ENCODE peak calls at places on chromosomes 7 and 10, in four cellular contexts. K is aorta, Z is BJ, S is tibial artery. J is an unnamed sample. For H3K27me3, the result is how much of the 10 kb centered on the place peaks cover.

GRCh38 chr10:70740441-70741288 is 44.5 kb downstream of the TBATA start:
- DNase-seq in S (no peak), Z (no peak), K (peak), J (no peak)

GRCh38 chr7:12322287-12322902 is 81.3 kb downstream of the VWDE start:
- DNase-seq in S (no peak), K (no peak), Z (no peak), J (no peak)

GRCh38 chr10:112603062-112603461 is 156.0 kb downstream of the VTI1A start:
- DNase-seq in K (no peak), Z (no peak), S (no peak), J (no peak)

GRCh38 chr7:102472126-102473041 is 6.3 kb downstream of the POLR2J start:
- DNase-seq in S (peak), K (peak), Z (no peak), J (no peak)

GRCh38 chr10:123772645-123773508 is 106.7 kb downstream of the GPR26 start:
- DNase-seq in Z (no peak), K (no peak), S (no peak), J (no peak)

GRCh38 chr7:128152721-128153120 is 88.4 kb upstream of the LEP start:
- DNase-seq in K (no peak), Z (no peak), S (no peak), J (no peak)

GRCh38 chr7:36982749-36983148 is 258.5 kb upstream of the AOAH start:
- DNase-seq in Z (no peak), K (no peak), S (no peak), J (no peak)

GRCh38 chr7:108561047-108561619 is 8.4 kb downstream of the THAP5 start:
- DNase-seq in Z (no peak), S (no peak), K (no peak), J (no peak)

GRCh38 chr10:58304099-58304633 is 30.6 kb upstream of the UBE2D1 start:
- DNase-seq in K (no peak), Z (no peak), S (no peak), J (no peak)

GRCh38 chr10:82934429-82934828 is 1059.4 kb downstream of the NRG3 start:
- DNase-seq in S (no peak), Z (no peak), K (no peak), J (no peak)

GRCh38 chr7:95476072-95476845 is 9.5 kb upstream of the ASB4 start:
- DNase-seq in K (no peak), S (no peak), Z (no peak), J (no peak)

GRCh38 chr7:152588350-152588749 is 87.6 kb downstream of the XRCC2 start:
- DNase-seq in S (no peak), Z (peak), K (no peak), J (peak)

GRCh38 chr10:5033061-5033770 is 29.6 kb upstream of the AKR1C2 start:
- DNase-seq in S (no peak), K (no peak), Z (peak), J (peak)

GRCh38 chr10:120012566-120012965 is 120.0 kb downstream of the SEC23IP start:
- DNase-seq in S (no peak), Z (no peak), K (no peak), J (no peak)

GRCh38 chr7:157799076-157799685 is 462.4 kb downstream of the DNAJB6 start:
- DNase-seq in K (peak), S (no peak), Z (no peak), J (no peak)

GRCh38 chr7:157795199-157795598 is 458.4 kb downstream of the DNAJB6 start:
- DNase-seq in S (no peak), K (no peak), Z (no peak), J (no peak)

GRCh38 chr7:157796846-157797245 is 460.0 kb downstream of the DNAJB6 start:
- DNase-seq in K (no peak), Z (no peak), S (no peak), J (no peak)

GRCh38 chr7:157795631-157796030 is 458.8 kb downstream of the DNAJB6 start:
- DNase-seq in Z (no peak), K (no peak), S (no peak), J (no peak)

GRCh38 chr7:157797361-157797760 is 460.6 kb downstream of the DNAJB6 start:
- DNase-seq in S (no peak), K (no peak), Z (no peak), J (no peak)
- H3K27me3 ChIP-seq in S (under half), K (under half), Z (under half), J (under half)

GRCh38 chr7:132536646-132537395 is 39.4 kb downstream of the PLXNA4 start:
- DNase-seq in K (no peak), Z (no peak), S (no peak), J (no peak)
- H3K27me3 ChIP-seq in K (under half), Z (under half), S (under half), J (under half)

GRCh38 chr10:108598320-108598695 is 1325.0 kb downstream of the XPNPEP1 start:
- DNase-seq in S (no peak), Z (no peak), K (no peak), J (no peak)
- H3K27me3 ChIP-seq in S (under half), Z (under half), K (under half), J (under half)

GRCh38 chr10:117170244-117170643 is 27.0 kb upstream of the KCNK18 start:
- DNase-seq in Z (no peak), K (no peak), S (no peak), J (no peak)
- H3K27me3 ChIP-seq in Z (under half), K (under half), S (half or more), J (half or more)

GRCh38 chr7:25308246-25308645 is 80.0 kb upstream of the NPVF start:
- DNase-seq in K (no peak), Z (no peak), S (no peak), J (no peak)
- H3K27me3 ChIP-seq in K (under half), Z (under half), S (under half), J (under half)

DNA sequence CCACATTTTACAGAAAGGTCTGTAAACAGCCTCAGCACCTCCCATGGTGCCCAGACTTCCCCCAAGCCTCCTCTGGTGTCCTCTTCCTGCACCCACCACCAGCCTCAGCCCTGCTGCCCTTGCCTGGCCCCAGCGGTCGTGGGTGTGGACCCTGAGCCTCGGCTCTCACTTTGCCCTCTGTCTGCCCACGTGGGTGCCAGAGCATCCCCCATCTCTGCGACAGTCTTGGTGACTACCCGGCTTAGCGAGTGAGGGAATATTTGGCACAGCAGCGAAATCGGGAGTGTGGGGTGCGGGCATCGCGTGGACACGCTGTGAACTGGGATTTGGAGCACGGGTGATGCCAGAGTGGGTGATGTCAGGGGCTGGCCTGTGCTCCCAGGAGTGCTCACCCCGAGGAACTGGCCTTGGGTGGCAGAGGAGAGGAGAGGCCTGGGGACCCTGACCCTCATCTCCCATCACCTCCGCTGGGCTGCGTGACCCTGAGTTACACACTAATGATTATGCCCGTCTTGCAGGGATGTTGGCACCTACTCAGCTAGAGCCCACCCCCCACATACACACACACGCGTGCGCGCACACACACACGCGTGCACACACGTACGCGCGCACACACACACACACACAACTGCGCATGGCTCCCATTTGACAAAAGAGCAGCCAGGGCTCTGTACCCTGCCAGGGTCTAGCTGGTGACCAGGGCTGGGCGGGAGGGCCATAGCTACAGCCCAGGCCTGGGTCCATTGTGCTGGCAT is 8.7 kb downstream of the ELFN1 start:
- DNase-seq in S (peak), K (peak), Z (no peak), J (no peak)
- H3K27me3 ChIP-seq in S (half or more), K (under half), Z (under half), J (under half)

DNA sequence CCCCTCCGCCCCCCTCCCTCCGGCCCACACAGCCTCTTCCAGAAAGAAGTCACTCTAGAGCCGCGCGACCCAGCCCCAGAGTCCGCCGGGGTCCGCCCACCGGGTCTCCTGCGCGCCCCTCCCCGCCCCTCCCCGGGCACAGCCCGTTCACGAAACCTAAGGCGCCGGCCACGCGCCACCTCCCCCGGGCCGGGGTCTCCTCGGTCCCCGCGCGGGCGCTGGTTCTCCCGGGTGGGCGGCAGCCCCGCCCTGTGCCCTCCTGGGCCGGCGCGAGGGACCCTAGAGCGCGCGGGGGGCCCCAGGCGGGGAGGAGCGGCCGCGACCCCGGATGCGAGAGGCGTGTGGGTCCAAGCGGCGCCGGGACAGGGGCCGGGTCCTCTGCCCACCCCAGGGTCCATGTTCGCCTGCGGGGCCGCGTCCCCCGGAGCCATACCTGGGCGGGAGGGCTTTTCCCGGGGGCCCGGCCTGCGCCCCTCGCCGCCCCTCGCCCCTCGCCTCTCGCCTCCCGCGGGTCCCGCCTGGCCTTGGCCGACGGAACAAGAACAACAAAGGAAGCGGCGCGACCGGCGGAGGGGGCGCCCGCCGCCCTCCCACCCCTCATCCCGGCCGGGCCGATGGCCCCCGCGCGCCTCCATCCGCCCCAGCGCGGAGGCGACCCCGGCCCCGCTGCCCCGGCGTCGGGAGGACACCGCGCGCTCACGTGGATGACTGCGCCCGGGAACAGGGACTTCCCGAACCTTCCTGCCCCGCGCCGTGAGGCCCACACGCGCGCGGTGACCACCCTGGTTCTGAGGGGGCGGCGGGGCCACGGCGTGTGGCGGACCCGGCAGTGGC is 348.0 kb downstream of the DNAJB6 start:
- DNase-seq in K (no peak), S (peak), Z (no peak), J (no peak)
- H3K27me3 ChIP-seq in K (under half), S (half or more), Z (under half), J (under half)

DNA sequence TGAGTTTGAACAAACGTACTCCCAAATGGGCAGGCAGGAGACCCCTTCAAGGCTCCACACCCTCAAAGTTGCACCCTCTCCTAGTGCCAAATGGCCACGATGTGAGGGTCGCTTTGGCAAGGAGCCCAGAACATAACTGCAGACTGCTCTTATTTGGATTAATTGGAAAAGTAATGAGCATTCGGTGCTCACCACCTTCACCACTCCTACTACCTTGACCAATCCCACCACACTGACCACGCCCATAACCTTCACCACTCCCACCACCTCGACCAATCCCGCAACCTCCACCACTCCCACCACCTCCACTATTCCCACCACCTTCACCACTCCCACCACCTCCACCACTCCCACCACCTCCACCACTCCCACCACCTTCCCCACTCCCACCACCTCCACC is 94.7 kb upstream of the PAX2 start:
- DNase-seq in S (no peak), K (no peak), Z (no peak), J (no peak)
- H3K27me3 ChIP-seq in S (half or more), K (under half), Z (under half), J (under half)

GRCh38 chr7:44286618-44287487 is 38.5 kb downstream of the CAMK2B start:
- DNase-seq in Z (no peak), S (peak), K (peak), J (no peak)
- H3K27me3 ChIP-seq in Z (under half), S (under half), K (under half), J (under half)

GRCh38 chr7:122299624-122299934 is 5.0 kb downstream of the FEZF1 start:
- DNase-seq in S (no peak), Z (no peak), K (no peak), J (no peak)
- H3K27me3 ChIP-seq in S (half or more), Z (under half), K (under half), J (under half)